ENCODE peak calls at places on chromosomes 5 and 9, in six cellular contexts. One of them, this sample, is unnamed.

GRCh38 chr5:14364576-14365472 is 216.8 kb upstream of the OTULINL start:
- DNase-seq in OCI-LY7: peak
- DNase-seq in transverse colon: no peak
- DNase-seq in Peyer's patch: peak
- DNase-seq in mammary epithelial cell: peak
- DNase-seq in upper lobe of right lung: no peak
- DNase-seq in this sample: no peak

GRCh38 chr5:89315194-89315593 is 432.2 kb upstream of the MEF2C start:
- DNase-seq in OCI-LY7: no peak
- DNase-seq in transverse colon: no peak
- DNase-seq in Peyer's patch: peak
- DNase-seq in mammary epithelial cell: no peak
- DNase-seq in upper lobe of right lung: peak
- DNase-seq in this sample: no peak

GRCh38 chr5:67493676-67494075 is 297.1 kb upstream of the CD180 start:
- DNase-seq in OCI-LY7: no peak
- DNase-seq in transverse colon: peak
- DNase-seq in Peyer's patch: peak
- DNase-seq in mammary epithelial cell: peak
- DNase-seq in upper lobe of right lung: no peak
- DNase-seq in this sample: no peak

GRCh38 chr9:110997847-110998246 is 40.4 kb downstream of the LPAR1 start:
- DNase-seq in OCI-LY7: no peak
- DNase-seq in transverse colon: no peak
- DNase-seq in Peyer's patch: no peak
- DNase-seq in mammary epithelial cell: peak
- DNase-seq in upper lobe of right lung: no peak
- DNase-seq in this sample: no peak

GRCh38 chr9:120265791-120266190 is 314.2 kb downstream of the CDK5RAP2 start:
- DNase-seq in OCI-LY7: no peak
- DNase-seq in transverse colon: no peak
- DNase-seq in Peyer's patch: no peak
- DNase-seq in mammary epithelial cell: no peak
- DNase-seq in upper lobe of right lung: no peak
- DNase-seq in this sample: no peak

GRCh38 chr5:149273950-149274349 is 2.3 kb downstream of the AFAP1L1 start:
- DNase-seq in OCI-LY7: no peak
- DNase-seq in transverse colon: no peak
- DNase-seq in Peyer's patch: no peak
- DNase-seq in mammary epithelial cell: no peak
- DNase-seq in upper lobe of right lung: no peak
- DNase-seq in this sample: no peak

GRCh38 chr5:14721990-14722656 is 57.6 kb downstream of the OTULIN start:
- DNase-seq in OCI-LY7: no peak
- DNase-seq in transverse colon: no peak
- DNase-seq in Peyer's patch: no peak
- DNase-seq in mammary epithelial cell: no peak
- DNase-seq in upper lobe of right lung: no peak
- DNase-seq in this sample: no peak

GRCh38 chr5:90221947-90222346 is 187.6 kb downstream of the CETN3 start:
- DNase-seq in OCI-LY7: no peak
- DNase-seq in transverse colon: no peak
- DNase-seq in Peyer's patch: no peak
- DNase-seq in mammary epithelial cell: peak
- DNase-seq in upper lobe of right lung: no peak
- DNase-seq in this sample: no peak

GRCh38 chr5:138449501-138450239 is 10.8 kb downstream of the REEP2 start:
- DNase-seq in OCI-LY7: peak
- DNase-seq in transverse colon: peak
- DNase-seq in Peyer's patch: peak
- DNase-seq in mammary epithelial cell: peak
- DNase-seq in upper lobe of right lung: peak
- DNase-seq in this sample: peak

DNA sequence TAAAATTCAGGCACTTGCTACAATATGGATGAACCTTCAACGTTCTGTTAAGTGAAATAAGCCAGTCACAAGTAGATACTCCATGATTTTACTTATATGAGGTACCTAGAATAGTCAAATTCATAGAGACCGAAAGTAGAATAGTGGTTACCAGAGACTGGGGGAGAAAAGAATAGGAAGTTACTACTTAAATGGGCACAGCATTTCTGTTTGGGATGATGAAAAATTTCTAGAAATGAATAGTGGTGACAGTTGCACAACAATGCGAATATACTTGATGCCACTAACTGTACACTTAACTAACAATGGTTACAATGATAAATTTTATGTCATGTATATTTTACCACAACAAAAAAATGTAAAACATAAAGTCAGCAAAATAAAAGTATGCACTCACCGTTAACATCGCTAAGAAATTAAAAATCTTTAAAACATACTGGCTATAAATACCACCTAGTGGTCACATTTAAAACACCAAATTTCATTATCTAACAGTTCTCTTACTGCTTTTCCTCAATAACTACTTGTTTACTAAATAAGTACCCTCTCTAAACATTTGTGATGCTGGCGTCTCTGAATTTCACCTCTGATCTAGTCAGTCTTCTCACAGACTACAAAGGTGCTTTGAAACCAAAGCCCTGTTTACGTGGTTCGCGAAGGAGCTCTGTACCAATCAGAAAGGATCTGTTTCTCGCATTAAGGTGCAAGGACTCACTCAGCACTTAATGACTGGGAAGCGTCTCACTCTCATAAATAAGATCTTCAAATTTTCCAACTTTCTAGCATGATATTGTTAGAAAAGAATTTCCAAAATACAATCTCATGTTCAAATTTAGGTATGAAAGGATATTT is 22.7 kb downstream of the KIF3A start:
- DNase-seq in OCI-LY7: peak
- DNase-seq in transverse colon: no peak
- DNase-seq in Peyer's patch: no peak
- DNase-seq in mammary epithelial cell: peak
- DNase-seq in upper lobe of right lung: no peak
- DNase-seq in this sample: no peak
- TF ChIP-seq CTCF in OCI-LY7: peak
- TF ChIP-seq CTCF in transverse colon: peak
- TF ChIP-seq CTCF in Peyer's patch: peak
- TF ChIP-seq CTCF in mammary epithelial cell: peak
- TF ChIP-seq CTCF in upper lobe of right lung: peak
- TF ChIP-seq CTCF in this sample: peak

GRCh38 chr5:136020001-136020382 is 8.8 kb upstream of the TGFBI start:
- DNase-seq in OCI-LY7: no peak
- DNase-seq in transverse colon: no peak
- DNase-seq in Peyer's patch: no peak
- DNase-seq in mammary epithelial cell: no peak
- DNase-seq in upper lobe of right lung: no peak
- DNase-seq in this sample: peak

GRCh38 chr5:136021016-136021405 is 7.8 kb upstream of the TGFBI start:
- DNase-seq in OCI-LY7: no peak
- DNase-seq in transverse colon: no peak
- DNase-seq in Peyer's patch: no peak
- DNase-seq in mammary epithelial cell: peak
- DNase-seq in upper lobe of right lung: no peak
- DNase-seq in this sample: peak

GRCh38 chr5:136016945-136017530 is 11.8 kb upstream of the TGFBI start:
- DNase-seq in OCI-LY7: no peak
- DNase-seq in transverse colon: no peak
- DNase-seq in Peyer's patch: no peak
- DNase-seq in mammary epithelial cell: peak
- DNase-seq in upper lobe of right lung: no peak
- DNase-seq in this sample: peak

GRCh38 chr5:136020383-136021015 is 8.3 kb upstream of the TGFBI start:
- DNase-seq in OCI-LY7: no peak
- DNase-seq in transverse colon: peak
- DNase-seq in Peyer's patch: no peak
- DNase-seq in mammary epithelial cell: peak
- DNase-seq in upper lobe of right lung: no peak
- DNase-seq in this sample: peak

DNA sequence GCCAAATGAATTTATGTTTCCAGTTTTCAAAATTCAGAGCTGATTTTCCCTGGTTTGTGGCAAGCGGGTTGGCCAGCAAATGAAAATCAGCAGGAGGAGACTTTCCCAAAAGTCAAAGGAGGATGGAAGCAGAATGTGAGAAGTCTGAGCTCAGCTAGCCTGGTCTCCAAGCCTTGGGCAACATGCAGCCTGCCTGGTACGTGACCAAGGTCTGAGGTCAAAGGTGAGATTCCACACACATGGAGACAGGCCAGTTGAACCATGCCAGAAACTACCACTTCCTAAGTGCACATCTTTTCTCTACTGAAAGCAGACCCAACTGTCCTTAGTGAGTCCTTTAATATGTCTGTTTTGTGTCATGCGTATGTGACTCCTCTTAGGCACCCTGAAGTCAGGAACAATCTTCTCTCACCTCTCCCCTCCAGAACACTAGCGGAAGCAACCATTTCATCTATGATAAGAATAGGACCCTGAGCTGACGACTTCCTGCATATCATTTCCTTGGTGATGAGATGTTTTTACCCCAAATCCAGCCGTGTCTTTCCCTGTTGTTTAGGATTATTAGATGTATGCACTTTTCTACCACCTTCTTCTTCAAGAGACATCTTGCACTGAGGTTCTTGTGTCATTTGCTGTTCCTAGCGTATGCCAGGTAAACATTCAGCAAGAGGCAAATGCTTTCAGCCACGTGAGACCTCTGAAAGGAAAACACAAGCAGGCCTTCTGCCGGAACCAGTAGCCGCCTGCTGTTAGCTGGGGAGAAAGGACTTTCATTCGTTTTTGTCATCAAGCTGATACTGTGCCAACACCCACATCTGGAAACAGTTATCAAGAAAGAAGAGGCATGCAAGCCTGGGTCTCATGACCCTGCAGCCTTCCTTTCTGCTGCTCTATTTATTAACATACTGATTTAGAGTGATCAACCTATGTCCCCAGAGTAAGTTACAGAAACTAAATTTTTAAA is 9.7 kb upstream of the TGFBI start:
- DNase-seq in OCI-LY7: no peak
- DNase-seq in transverse colon: peak
- DNase-seq in Peyer's patch: peak
- DNase-seq in mammary epithelial cell: peak
- DNase-seq in upper lobe of right lung: no peak
- DNase-seq in this sample: no peak
- H3K27ac ChIP-seq in OCI-LY7: no peak
- H3K27ac ChIP-seq in transverse colon: peak
- H3K27ac ChIP-seq in Peyer's patch: no peak
- H3K27ac ChIP-seq in mammary epithelial cell: peak
- H3K27ac ChIP-seq in upper lobe of right lung: no peak
- H3K27ac ChIP-seq in this sample: peak

DNA sequence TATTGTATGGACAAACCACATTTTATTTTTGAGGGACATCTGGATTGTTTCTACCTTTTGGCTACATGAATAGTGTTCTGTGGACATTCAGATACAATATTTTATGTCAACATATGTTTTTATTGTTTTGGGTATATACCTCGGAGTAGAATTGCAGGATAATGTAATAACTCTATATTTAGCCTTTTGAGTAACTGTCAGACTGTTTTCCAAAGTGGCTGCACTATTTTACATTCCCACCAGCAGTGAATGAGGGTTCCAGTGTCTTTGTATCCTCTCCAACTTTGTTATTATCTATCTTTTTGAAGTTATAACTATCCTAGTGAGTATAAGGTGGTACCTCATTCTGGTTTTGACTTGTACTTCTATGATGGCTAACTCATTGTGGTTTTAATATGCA is 11.0 kb downstream of the NDUFS4 start:
- DNase-seq in OCI-LY7: no peak
- DNase-seq in transverse colon: no peak
- DNase-seq in Peyer's patch: no peak
- DNase-seq in mammary epithelial cell: no peak
- DNase-seq in upper lobe of right lung: no peak
- DNase-seq in this sample: no peak
- TF ChIP-seq CTCF in OCI-LY7: no peak
- TF ChIP-seq CTCF in transverse colon: no peak
- TF ChIP-seq CTCF in Peyer's patch: no peak
- TF ChIP-seq CTCF in mammary epithelial cell: no peak
- TF ChIP-seq CTCF in upper lobe of right lung: no peak
- TF ChIP-seq CTCF in this sample: no peak

GRCh38 chr5:96035796-96036195 is 74.1 kb upstream of the ELL2 start:
- DNase-seq in OCI-LY7: no peak
- DNase-seq in transverse colon: no peak
- DNase-seq in Peyer's patch: no peak
- DNase-seq in mammary epithelial cell: peak
- DNase-seq in upper lobe of right lung: no peak
- DNase-seq in this sample: no peak
- H3K27ac ChIP-seq in OCI-LY7: no peak
- H3K27ac ChIP-seq in transverse colon: no peak
- H3K27ac ChIP-seq in Peyer's patch: no peak
- H3K27ac ChIP-seq in mammary epithelial cell: peak
- H3K27ac ChIP-seq in upper lobe of right lung: no peak
- H3K27ac ChIP-seq in this sample: no peak

DNA sequence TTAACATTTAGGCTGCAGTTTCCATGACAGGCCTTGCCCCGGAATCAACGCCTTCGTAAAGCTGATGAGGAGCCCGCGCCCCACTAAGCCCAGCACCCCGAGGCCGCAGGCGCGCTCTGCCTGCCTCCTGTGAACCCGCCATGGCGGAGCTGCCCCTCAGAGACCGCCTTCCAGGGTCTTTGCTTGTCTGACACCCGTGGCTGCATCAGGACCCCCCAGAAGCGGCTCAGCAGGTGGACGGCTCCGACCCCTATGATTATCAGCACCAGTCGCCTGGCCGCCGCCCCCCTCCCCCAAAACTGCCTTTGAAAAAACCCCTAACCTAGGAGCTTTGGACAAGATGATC is 507 bp upstream of the DPH7 start:
- DNase-seq in OCI-LY7: no peak
- DNase-seq in transverse colon: no peak
- DNase-seq in Peyer's patch: no peak
- DNase-seq in mammary epithelial cell: no peak
- DNase-seq in upper lobe of right lung: no peak
- DNase-seq in this sample: no peak
- TF ChIP-seq CTCF in OCI-LY7: no peak
- TF ChIP-seq CTCF in transverse colon: no peak
- TF ChIP-seq CTCF in Peyer's patch: no peak
- TF ChIP-seq CTCF in mammary epithelial cell: no peak
- TF ChIP-seq CTCF in upper lobe of right lung: no peak
- TF ChIP-seq CTCF in this sample: no peak

This sample was measured in coronary artery.